ENCODE peak calls at places on chromosomes 2 and 18, in five cellular contexts. E is stimulated activated CD8-positive, alpha-beta memory T cell treated with anti-CD3 and anti-CD28 coated beads, Interleukin-2, amount 100 ng/mL, for 1 hour; C is K562; F is left ventricle myocardium inferior; J is A549. L is an unnamed sample.

GRCh38 chr18:74459877-74460276 is 2.8 kb upstream of the DIPK1C start:
- DNase-seq in E (no peak), C (peak; percentile 28), F (no peak), J (peak; percentile 16), L (no peak)

GRCh38 chr2:123144082-123144481 is 881.0 kb upstream of the CNTNAP5 start:
- DNase-seq in E (no peak), C (no peak), F (no peak), J (no peak), L (no peak)

GRCh38 chr2:238739668-238740067 is 108.2 kb upstream of the TWIST2 start:
- DNase-seq in E (no peak), C (peak; percentile 11), F (no peak), J (no peak), L (no peak)

GRCh38 chr2:57180042-57180567 is 866.5 kb upstream of the VRK2 start:
- DNase-seq in E (no peak), C (no peak), F (no peak), J (no peak), L (no peak)

GRCh38 chr2:43345391-43345813 is 119.0 kb upstream of the ZFP36L2 start:
- DNase-seq in E (no peak), C (no peak), F (peak; percentile 41), J (no peak), L (no peak)

GRCh38 chr2:121382744-121383143 is 97.7 kb upstream of the TFCP2L1 start:
- DNase-seq in E (no peak), C (no peak), F (no peak), J (peak; percentile 27), L (no peak)

GRCh38 chr2:201909348-201909747 is 103.0 kb downstream of the CDK15 start:
- DNase-seq in E (no peak), C (no peak), F (no peak), J (peak; percentile 52), L (no peak)

GRCh38 chr18:23626451-23627279 is 36.0 kb downstream of the ANKRD29 start:
- DNase-seq in E (no peak), C (no peak), F (no peak), J (peak; percentile 39), L (no peak)

GRCh38 chr2:172545408-172546075 is 10.3 kb upstream of the PDK1 start:
- DNase-seq in E (no peak), C (no peak), F (no peak), J (no peak), L (no peak)

GRCh38 chr2:215895330-215895729 is 118.0 kb downstream of the MREG start:
- DNase-seq in E (no peak), C (no peak), F (no peak), J (no peak), L (no peak)

GRCh38 chr2:71882949-71883472 is 264.7 kb downstream of the CYP26B1 start:
- DNase-seq in E (no peak), C (peak; percentile 93), F (peak; percentile 84), J (peak; percentile 79), L (no peak)

GRCh38 chr2:158893057-158893456 is 75.4 kb upstream of the TANC1 start:
- DNase-seq in E (no peak), C (no peak), F (no peak), J (no peak), L (no peak)

GRCh38 chr2:27199241-27199640 is 12.6 kb upstream of the ATRAID start:
- DNase-seq in E (no peak), C (no peak), F (no peak), J (no peak), L (no peak)

GRCh38 chr2:189685540-189686229 is 11.2 kb downstream of the ANKAR start:
- DNase-seq in E (no peak), C (no peak), F (peak; percentile 41), J (no peak), L (no peak)

GRCh38 chr2:114068438-114068837 is 178.5 kb downstream of the ACTR3 start:
- DNase-seq in E (no peak), C (peak; percentile 23), F (no peak), J (no peak), L (no peak)

GRCh38 chr2:119598576-119598975 is 54.3 kb downstream of the CFAP221 start:
- DNase-seq in E (no peak), C (no peak), F (no peak), J (no peak), L (no peak)

L was measured in 8988T.